ENCODE peak calls at places on chromosomes 11 and 22, in four cellular contexts. E is brain microvascular endothelial cell, C is kidney, H is left ventricle myocardium inferior. Y is an unnamed sample.

GRCh38 chr11:132746305-132746704 is 786.0 kb downstream of the OPCML start:
- DNase-seq in E (no peak), C (no peak), H (no peak), Y (no peak)

GRCh38 chr11:128392259-128392658 is 195.1 kb downstream of the ETS1 start:
- DNase-seq in E (no peak), C (no peak), H (no peak), Y (no peak)

GRCh38 chr22:19708323-19709011 is 5.8 kb upstream of the SEPTIN5 start:
- DNase-seq in E (no peak), C (peak), H (no peak), Y (no peak)

GRCh38 chr11:105189586-105189985 is 50.0 kb upstream of the CARD18 start:
- DNase-seq in E (no peak), C (no peak), H (no peak), Y (no peak)

GRCh38 chr22:39129746-39130145 is 22.7 kb downstream of the CBX7 start:
- DNase-seq in E (no peak), C (no peak), H (no peak), Y (no peak)

GRCh38 chr11:69637956-69638871 is 2.7 kb upstream of the CCND1 start:
- DNase-seq in E (peak), C (peak), H (peak), Y (no peak)

GRCh38 chr11:213111-213510 is 5.6 kb downstream of the RIC8A start:
- DNase-seq in E (no peak), C (peak), H (no peak), Y (no peak)

GRCh38 chr11:114154271-114155047 is 94.9 kb downstream of the ZBTB16 start:
- DNase-seq in E (no peak), C (peak), H (no peak), Y (no peak)

GRCh38 chr11:46857666-46858065 is 11.6 kb upstream of the CKAP5 start:
- DNase-seq in E (no peak), C (no peak), H (no peak), Y (no peak)

GRCh38 chr11:3165152-3165705 is at the start of gene OSBPL5:
- DNase-seq in E (no peak), C (peak), H (peak), Y (peak)

GRCh38 chr11:16338397-16338796 is 17.9 kb downstream of the SOX6 start:
- DNase-seq in E (no peak), C (no peak), H (no peak), Y (no peak)

GRCh38 chr22:37231406-37232139 is 12.5 kb downstream of the RAC2 start:
- DNase-seq in E (no peak), C (no peak), H (no peak), Y (no peak)

GRCh38 chr11:118186346-118187107 is 10.1 kb upstream of the SCN2B start:
- DNase-seq in E (no peak), C (no peak), H (no peak), Y (no peak)

GRCh38 chr22:23542933-23543332 is 37.2 kb downstream of the IGLL1 start:
- DNase-seq in E (no peak), C (no peak), H (no peak), Y (no peak)

GRCh38 chr11:8403310-8403709 is 139.6 kb upstream of the LMO1 start:
- DNase-seq in E (peak), C (no peak), H (no peak), Y (no peak)

GRCh38 chr22:44266811-44267760 is 45.7 kb downstream of the SHISAL1 start:
- DNase-seq in E (no peak), C (peak), H (no peak), Y (no peak)

GRCh38 chr11:27882066-27882697 is 181.9 kb upstream of the BDNF start:
- DNase-seq in E (no peak), C (no peak), H (no peak), Y (peak)

GRCh38 chr11:16262645-16262955 is 93.7 kb downstream of the SOX6 start:
- DNase-seq in E (no peak), C (no peak), H (no peak), Y (no peak)

GRCh38 chr11:94769897-94770296 is 1.7 kb downstream of the AMOTL1 start:
- DNase-seq in E (no peak), C (no peak), H (no peak), Y (no peak)

GRCh38 chr11:1138053-1138452 is 19.7 kb upstream of the MUC5AC start:
- DNase-seq in E (peak), C (no peak), H (no peak), Y (peak)

GRCh38 chr11:58011771-58012170 is 11.9 kb upstream of the OR9Q1 start:
- DNase-seq in E (no peak), C (no peak), H (no peak), Y (no peak)

GRCh38 chr22:17795143-17795542 is 20.9 kb upstream of the BID start:
- DNase-seq in E (no peak), C (no peak), H (no peak), Y (no peak)

GRCh38 chr22:17796695-17797094 is 22.4 kb upstream of the BID start:
- DNase-seq in E (no peak), C (no peak), H (no peak), Y (no peak)

GRCh38 chr22:17794726-17795125 is 20.5 kb upstream of the BID start:
- DNase-seq in E (no peak), C (no peak), H (no peak), Y (no peak)

GRCh38 chr22:17797721-17798559 is 23.7 kb upstream of the BID start:
- DNase-seq in E (no peak), C (no peak), H (no peak), Y (no peak)

DNA sequence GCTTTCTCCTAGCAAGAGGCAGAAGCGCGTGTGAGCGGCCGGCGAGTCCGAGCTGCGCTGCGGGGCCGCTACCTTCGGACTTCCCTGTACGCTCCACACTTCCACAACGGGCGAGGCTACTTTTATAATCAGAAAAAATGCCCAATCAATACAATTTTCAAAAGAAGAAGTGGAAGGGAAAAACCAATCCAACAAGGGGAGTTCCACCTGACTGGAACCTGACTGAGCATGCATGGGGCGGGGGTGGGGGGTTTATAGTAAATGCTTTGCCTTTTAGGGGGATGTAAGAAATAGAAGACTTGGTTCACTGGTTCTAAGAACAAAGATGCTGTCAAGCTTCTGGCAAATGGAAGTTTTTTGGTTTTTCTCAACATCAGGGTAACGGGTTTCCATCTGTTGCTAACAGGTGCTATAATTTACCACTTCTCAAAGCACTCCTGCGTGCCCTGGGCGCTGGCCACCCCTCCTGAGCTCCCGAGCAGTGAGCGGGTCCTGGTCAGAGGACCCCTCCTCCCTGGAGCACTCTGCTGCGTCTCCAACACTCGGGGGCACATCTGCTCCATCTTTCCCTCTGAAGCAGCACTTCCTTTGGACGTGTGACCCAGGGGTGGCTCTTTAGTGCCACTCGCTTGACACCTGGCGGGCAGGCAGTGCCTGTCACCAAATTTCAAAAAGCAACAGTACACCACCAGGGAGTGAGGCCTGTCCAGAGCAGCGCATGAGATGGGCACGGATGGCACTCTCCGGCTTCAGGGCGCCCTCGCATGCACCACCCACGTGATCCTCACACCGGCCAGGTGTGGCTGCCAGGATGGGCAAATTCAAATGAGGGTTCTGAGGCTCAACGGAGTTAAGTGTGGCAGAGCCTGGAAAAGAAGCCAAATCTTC is 21.6 kb upstream of the BID start:
- DNase-seq in E (no peak), C (no peak), H (no peak), Y (no peak)
- TF ChIP-seq CTCF in E (no peak), C (no peak), H (no peak), Y (no peak)

GRCh38 chr11:107076832-107077231 is 58.6 kb upstream of the GUCY1A2 start:
- DNase-seq in E (no peak), C (no peak), H (no peak), Y (no peak)

DNA sequence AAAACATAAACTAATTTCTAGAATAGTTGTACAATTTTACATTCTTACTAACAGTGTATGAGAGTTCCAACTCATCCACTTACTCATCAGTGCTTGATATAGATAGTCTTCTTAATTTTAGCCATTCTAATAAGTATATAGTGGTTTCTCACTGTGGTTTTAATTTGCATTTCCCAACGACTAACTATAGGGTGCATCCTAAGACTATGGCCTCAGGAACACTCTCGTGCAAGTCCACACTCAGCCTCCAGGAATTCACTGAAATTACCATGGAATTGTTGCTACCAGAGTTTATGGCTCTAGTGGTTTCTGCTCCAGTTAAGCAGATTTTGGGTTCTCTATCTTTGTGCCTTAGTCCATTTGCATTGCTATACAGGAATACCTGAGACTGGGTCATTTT is 60.1 kb upstream of the GUCY1A2 start:
- DNase-seq in E (no peak), C (no peak), H (no peak), Y (no peak)
- TF ChIP-seq CTCF in E (no peak), C (no peak), H (no peak), Y (no peak)

GRCh38 chr11:74171630-74172465 is 759 bp downstream of the PPME1 start:
- DNase-seq in E (no peak), C (no peak), H (no peak), Y (no peak)

GRCh38 chr11:74168838-74169237 is 2.0 kb downstream of the C2CD3 start:
- DNase-seq in E (no peak), C (no peak), H (no peak), Y (no peak)

GRCh38 chr11:74175923-74176322 is 4.8 kb downstream of the PPME1 start:
- DNase-seq in E (no peak), C (no peak), H (no peak), Y (no peak)

GRCh38 chr11:74169736-74170458 is 905 bp downstream of the C2CD3 start:
- DNase-seq in E (no peak), C (no peak), H (no peak), Y (no peak)

DNA sequence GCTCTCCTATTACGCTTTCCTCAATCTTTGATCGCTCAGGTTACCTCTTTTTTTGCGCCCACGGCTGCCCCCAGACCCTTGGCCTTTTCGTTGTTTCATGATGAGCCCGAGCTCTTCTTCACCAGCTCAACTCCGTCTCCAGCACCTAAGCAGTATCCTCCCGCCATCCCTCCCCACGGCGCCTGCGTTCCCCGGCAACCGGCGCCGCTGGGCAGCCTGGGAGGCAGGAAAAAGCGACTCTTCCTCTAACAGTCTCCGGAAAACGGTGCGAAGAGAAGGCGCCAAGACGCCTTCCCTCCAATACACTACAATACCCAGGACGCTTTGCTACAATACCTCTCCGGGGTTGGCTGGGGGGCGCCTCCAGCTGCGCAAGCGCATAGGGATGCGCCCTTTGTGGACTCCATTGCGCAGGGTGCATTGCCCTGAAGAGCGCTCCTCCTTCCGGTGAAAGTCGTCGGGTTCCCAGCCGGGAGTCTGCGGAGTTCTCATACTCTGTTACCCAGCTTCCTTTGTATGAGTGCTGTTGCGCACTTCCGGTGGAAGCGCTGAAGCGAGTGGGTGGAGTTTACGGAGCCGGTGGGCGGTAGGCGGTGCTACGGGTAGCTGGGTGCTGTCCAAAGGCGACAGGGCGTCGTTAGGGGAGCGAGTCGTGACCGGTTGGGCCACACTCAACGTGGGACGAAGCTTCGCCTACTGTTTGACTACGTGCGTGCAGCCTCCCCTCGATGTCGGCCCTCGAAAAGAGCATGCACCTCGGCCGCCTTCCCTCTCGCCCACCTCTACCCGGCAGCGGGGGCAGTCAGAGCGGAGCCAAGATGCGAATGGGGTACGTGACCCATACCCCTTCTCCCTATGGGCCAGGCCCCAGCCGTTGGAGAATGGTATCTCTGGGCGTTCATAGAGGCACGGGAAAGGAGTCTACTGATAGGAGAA is at the start of the genes C2CD3 and PPME1:
- DNase-seq in E (peak), C (peak), H (peak), Y (peak)
- TF ChIP-seq CTCF in E (peak), C (no peak), H (peak), Y (peak)

GRCh38 chr11:112398798-112399197 is 138.1 kb upstream of the PLET1 start:
- DNase-seq in E (no peak), C (no peak), H (no peak), Y (no peak)
- TF ChIP-seq CTCF in E (no peak), C (no peak), H (no peak), Y (no peak)

GRCh38 chr11:73597956-73598718 is at the start of gene FAM168A:
- DNase-seq in E (peak), C (peak), H (peak), Y (peak)
- TF ChIP-seq CTCF in E (peak), C (peak), H (peak), Y (peak)

GRCh38 chr11:64185323-64186204 is at the start of gene STIP1:
- DNase-seq in E (peak), C (peak), H (peak), Y (peak)
- TF ChIP-seq CTCF in E (peak), C (peak), H (peak), Y (peak)

GRCh38 chr11:95835351-95835750 is 45.1 kb downstream of the CEP57 start:
- DNase-seq in E (no peak), C (no peak), H (no peak), Y (no peak)
- TF ChIP-seq CTCF in E (no peak), C (no peak), H (no peak), Y (no peak)

Y was measured in HFFc6.